ENCODE peak calls at places on chromosome 22, in ten cellular contexts. S, A, J, O, P, X, H, M, Q and G are unnamed samples.
A peak's percentile ranks its signal among the peaks of the same experiment; 100 is the strongest.

GRCh38 chr22:41857160-41857859 is 24.4 kb downstream of the SREBF2 start:
- DNase-seq in P (no peak), H (peak; percentile 81), M (peak; percentile 79), A (peak; percentile 72), J (peak; percentile 72), Q (no peak), X (peak; percentile 85), S (peak; percentile 63), O (peak; percentile 94), G (no peak)

GRCh38 chr22:48781391-48781790 is 1046.3 kb downstream of the BRD1 start:
- DNase-seq in O (no peak), Q (no peak), X (no peak), S (no peak), H (no peak), A (no peak), P (no peak), M (no peak), J (no peak), G (no peak)

GRCh38 chr22:29801153-29801552 is 34.0 kb downstream of the UQCR10 start:
- DNase-seq in X (no peak), O (no peak), M (no peak), Q (no peak), A (no peak), P (no peak), J (no peak), H (no peak), S (no peak), G (no peak)

GRCh38 chr22:24162377-24162927 is 18.8 kb upstream of the SUSD2 start:
- DNase-seq in M (no peak), J (no peak), X (no peak), S (no peak), Q (no peak), P (no peak), A (no peak), O (no peak), H (no peak), G (no peak)

GRCh38 chr22:45007946-45008852 is 1.6 kb downstream of the PHF21B start:
- DNase-seq in A (no peak), M (no peak), J (no peak), X (peak; percentile 28), O (peak; percentile 32), S (no peak), P (no peak), H (peak; percentile 5), Q (no peak), G (peak; percentile 41)

GRCh38 chr22:32583074-32583677 is 108.6 kb downstream of the FBXO7 start:
- DNase-seq in J (no peak), O (no peak), X (no peak), S (no peak), A (no peak), M (no peak), Q (no peak), H (no peak), P (no peak), G (no peak)

GRCh38 chr22:25998118-25998775 is 171.0 kb upstream of the SEZ6L start:
- DNase-seq in A (no peak), J (no peak), M (no peak), O (no peak), S (no peak), P (no peak), H (no peak), Q (no peak), X (no peak), G (no peak)

GRCh38 chr22:50300620-50301257 is 6.7 kb downstream of the PLXNB2 start:
- DNase-seq in J (no peak), X (no peak), P (no peak), Q (no peak), S (no peak), A (no peak), H (no peak), O (no peak), M (no peak), G (no peak)